ENCODE peak calls at places on chromosomes 3 and 15, in ten cellular contexts. U, C, G, Y, I, E, W, N, L and B are unnamed samples.

GRCh38 chr3:192935441-192935840 is 17.8 kb upstream of the MB21D2 start:
- DNase-seq in U (no peak), C (no peak), G (no peak), Y (no peak), I (no peak), E (no peak), W (no peak), N (peak), L (no peak), B (no peak)

GRCh38 chr3:29889230-29889629 is 608.4 kb downstream of the RBMS3 start:
- DNase-seq in U (no peak), C (no peak), G (no peak), Y (no peak), I (no peak), E (no peak), W (no peak), N (peak), L (no peak), B (peak)

GRCh38 chr3:106423321-106424225 is 554.8 kb upstream of the CBLB start:
- DNase-seq in U (no peak), C (no peak), G (no peak), Y (no peak), I (no peak), E (no peak), W (no peak), N (peak), L (peak), B (peak)

GRCh38 chr3:140170612-140171011 is 235.6 kb downstream of the CLSTN2 start:
- DNase-seq in U (no peak), C (peak), G (no peak), Y (no peak), I (no peak), E (no peak), W (no peak), N (no peak), L (peak), B (no peak)

GRCh38 chr3:113660901-113661300 is 35.5 kb downstream of the USF3 start:
- DNase-seq in U (no peak), C (no peak), G (no peak), Y (no peak), I (no peak), E (no peak), W (no peak), N (peak), L (no peak), B (no peak)

GRCh38 chr3:116610124-116610523 is 99.5 kb upstream of the TUSC7 start:
- DNase-seq in U (no peak), C (no peak), G (no peak), Y (no peak), I (no peak), E (no peak), W (no peak), N (no peak), L (no peak), B (no peak)

GRCh38 chr3:194277547-194278091 is 73.5 kb downstream of the CPN2 start:
- DNase-seq in U (no peak), C (no peak), G (no peak), Y (peak), I (no peak), E (no peak), W (no peak), N (peak), L (no peak), B (peak)

GRCh38 chr3:97232635-97233034 is 418.2 kb downstream of the EPHA6 start:
- DNase-seq in U (no peak), C (no peak), G (no peak), Y (peak), I (no peak), E (no peak), W (peak), N (no peak), L (no peak), B (peak)

GRCh38 chr3:160675566-160676124 is 1.3 kb upstream of the ARL14 start:
- DNase-seq in U (no peak), C (no peak), G (no peak), Y (no peak), I (no peak), E (no peak), W (peak), N (no peak), L (no peak), B (peak)

GRCh38 chr3:67901681-67902080 is 247.3 kb upstream of the SUCLG2 start:
- DNase-seq in U (no peak), C (no peak), G (no peak), Y (peak), I (no peak), E (no peak), W (peak), N (no peak), L (no peak), B (no peak)

GRCh38 chr3:48414376-48415250 is 15.3 kb downstream of the PLXNB1 start:
- DNase-seq in U (no peak), C (no peak), G (no peak), Y (no peak), I (peak), E (no peak), W (no peak), N (no peak), L (no peak), B (no peak)

GRCh38 chr3:48416546-48416945 is 13.3 kb downstream of the PLXNB1 start:
- DNase-seq in U (no peak), C (no peak), G (no peak), Y (no peak), I (no peak), E (no peak), W (no peak), N (no peak), L (no peak), B (no peak)

GRCh38 chr3:48416091-48416505 is 13.8 kb downstream of the PLXNB1 start:
- DNase-seq in U (no peak), C (no peak), G (no peak), Y (no peak), I (no peak), E (no peak), W (no peak), N (no peak), L (no peak), B (no peak)

GRCh38 chr3:48413611-48414010 is 16.3 kb downstream of the PLXNB1 start:
- DNase-seq in U (no peak), C (no peak), G (no peak), Y (no peak), I (peak), E (no peak), W (no peak), N (no peak), L (no peak), B (no peak)

DNA sequence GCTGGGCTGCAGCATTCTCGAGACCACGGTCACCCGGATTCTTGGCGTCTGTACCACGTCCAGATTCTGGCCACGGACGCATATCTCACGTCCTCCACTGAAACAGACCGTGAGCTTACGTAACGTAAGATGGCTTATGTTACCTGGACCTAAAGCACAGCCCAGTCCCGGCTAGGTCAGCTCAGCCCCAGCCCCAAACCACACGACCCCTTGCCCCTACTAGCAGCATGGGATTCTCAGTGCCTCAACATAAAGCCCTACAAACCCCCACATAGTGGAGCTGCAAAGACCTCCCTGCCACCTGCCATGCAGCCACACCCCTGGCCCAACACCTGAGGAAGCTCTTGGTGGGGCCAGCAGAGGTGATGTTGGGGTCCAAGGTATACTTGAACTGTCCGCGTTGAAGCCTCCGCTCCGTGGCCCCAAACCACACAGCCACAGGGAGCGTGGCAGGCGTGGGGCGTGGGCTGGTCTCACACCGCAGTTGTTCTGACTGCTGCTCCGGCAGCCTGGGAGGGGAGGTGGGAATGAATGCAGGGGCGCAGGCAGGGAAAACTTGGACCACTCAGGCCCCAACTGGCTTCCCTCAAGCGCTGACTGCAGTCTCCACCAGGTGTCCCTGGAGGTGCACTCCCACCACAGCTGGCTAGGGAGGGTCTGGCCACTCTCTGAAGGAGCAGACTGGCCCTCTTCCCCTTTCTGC is 14.5 kb downstream of the PLXNB1 start:
- DNase-seq in U (no peak), C (no peak), G (no peak), Y (no peak), I (peak), E (no peak), W (no peak), N (no peak), L (no peak), B (no peak)
- TF ChIP-seq CTCF in U (no peak), C (no peak), G (no peak), Y (no peak), I (no peak), E (no peak), W (peak), N (no peak), L (no peak), B (no peak)

DNA sequence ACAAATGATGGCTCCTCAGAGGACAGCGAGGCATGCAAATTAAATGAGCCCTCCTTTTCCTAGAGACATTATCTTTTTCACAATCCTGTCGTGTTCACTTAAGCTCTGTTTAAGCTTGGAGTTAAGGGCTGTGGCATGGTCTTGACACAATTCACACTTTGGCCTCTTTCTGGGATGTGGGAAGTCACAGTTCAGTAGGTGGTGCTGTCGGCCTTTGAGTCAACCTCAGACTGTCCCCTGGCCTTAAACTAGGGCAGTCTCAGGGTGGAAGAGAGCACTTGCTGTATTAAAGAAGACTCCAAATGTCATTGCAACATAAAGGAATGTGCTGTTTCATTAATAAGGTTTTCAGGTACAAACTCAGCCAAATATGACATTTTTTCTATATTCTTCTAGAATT is 351.0 kb downstream of the MCTP2 start:
- DNase-seq in U (peak), C (peak), G (no peak), Y (peak), I (peak), E (no peak), W (peak), N (no peak), L (peak), B (peak)
- TF ChIP-seq CTCF in U (no peak), C (peak), G (no peak), Y (peak), I (no peak), E (peak), W (peak), N (no peak), L (peak), B (peak)

GRCh38 chr3:13808576-13808975 is 71.3 kb downstream of the WNT7A start:
- DNase-seq in U (no peak), C (no peak), G (no peak), Y (no peak), I (no peak), E (no peak), W (no peak), N (no peak), L (no peak), B (no peak)
- TF ChIP-seq CTCF in U (no peak), C (no peak), G (no peak), Y (no peak), I (no peak), E (no peak), W (no peak), N (no peak), L (no peak), B (no peak)

GRCh38 chr3:176141837-176142236 is 1055.4 kb downstream of the TBL1XR1 start:
- DNase-seq in U (no peak), C (no peak), G (no peak), Y (no peak), I (no peak), E (no peak), W (no peak), N (no peak), L (no peak), B (no peak)
- TF ChIP-seq CTCF in U (no peak), C (no peak), G (no peak), Y (no peak), I (no peak), E (no peak), W (no peak), N (no peak), L (no peak), B (no peak)

GRCh38 chr3:18872466-18872865 is 275.8 kb upstream of the KCNH8 start:
- DNase-seq in U (no peak), C (no peak), G (no peak), Y (no peak), I (no peak), E (no peak), W (peak), N (no peak), L (no peak), B (no peak)
- TF ChIP-seq CTCF in U (no peak), C (no peak), G (no peak), Y (no peak), I (no peak), E (no peak), W (peak), N (no peak), L (no peak), B (no peak)

DNA sequence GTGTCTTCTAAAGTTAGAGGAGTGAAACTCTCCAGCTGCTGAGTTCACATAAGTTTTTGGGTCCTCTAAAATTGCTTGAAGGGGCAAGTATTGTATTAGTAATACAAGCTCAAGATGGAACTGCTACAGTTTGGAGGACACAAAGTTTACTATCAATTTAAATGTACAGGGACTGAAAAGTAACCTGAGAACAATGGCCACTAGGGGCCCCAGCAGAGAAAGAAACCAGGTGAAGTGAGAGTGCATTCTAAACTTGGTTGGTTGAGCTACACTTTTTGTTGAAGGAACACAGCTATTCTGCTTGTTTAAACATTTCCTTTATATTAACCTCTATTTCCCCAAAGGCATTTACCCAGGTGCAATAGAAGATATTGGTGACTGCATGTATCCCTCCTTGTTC is 755.5 kb downstream of the GBE1 start:
- DNase-seq in U (no peak), C (no peak), G (no peak), Y (no peak), I (no peak), E (no peak), W (peak), N (no peak), L (no peak), B (no peak)
- TF ChIP-seq CTCF in U (peak), C (no peak), G (no peak), Y (peak), I (no peak), E (no peak), W (peak), N (no peak), L (no peak), B (no peak)

GRCh38 chr3:188060436-188060835 is 93.5 kb upstream of the LPP start:
- DNase-seq in U (no peak), C (no peak), G (no peak), Y (no peak), I (no peak), E (no peak), W (no peak), N (no peak), L (no peak), B (no peak)

GRCh38 chr3:188059346-188059745 is 94.6 kb upstream of the LPP start:
- DNase-seq in U (no peak), C (no peak), G (no peak), Y (no peak), I (no peak), E (no peak), W (no peak), N (no peak), L (no peak), B (no peak)

GRCh38 chr3:188064831-188065493 is 89.0 kb upstream of the LPP start:
- DNase-seq in U (no peak), C (no peak), G (no peak), Y (no peak), I (no peak), E (no peak), W (no peak), N (no peak), L (no peak), B (no peak)

GRCh38 chr3:188058569-188059184 is 95.3 kb upstream of the LPP start:
- DNase-seq in U (no peak), C (no peak), G (no peak), Y (no peak), I (no peak), E (no peak), W (no peak), N (no peak), L (no peak), B (no peak)

GRCh38 chr3:188061133-188061532 is 92.8 kb upstream of the LPP start:
- DNase-seq in U (no peak), C (no peak), G (no peak), Y (peak), I (no peak), E (peak), W (peak), N (peak), L (peak), B (peak)
- TF ChIP-seq CTCF in U (no peak), C (no peak), G (no peak), Y (no peak), I (no peak), E (no peak), W (peak), N (no peak), L (no peak), B (no peak)

GRCh38 chr3:159616234-159616825 is 372.3 kb upstream of the IL12A start:
- DNase-seq in U (peak), C (no peak), G (no peak), Y (peak), I (peak), E (no peak), W (peak), N (peak), L (no peak), B (peak)
- TF ChIP-seq CTCF in U (peak), C (no peak), G (no peak), Y (peak), I (peak), E (no peak), W (peak), N (peak), L (no peak), B (peak)

GRCh38 chr3:126134219-126134975 is 46.0 kb downstream of the ALDH1L1 start:
- DNase-seq in U (peak), C (peak), G (peak), Y (peak), I (peak), E (peak), W (peak), N (peak), L (peak), B (peak)

GRCh38 chr3:126131881-126132750 is 48.2 kb upstream of the SLC41A3 start:
- DNase-seq in U (no peak), C (no peak), G (peak), Y (no peak), I (peak), E (no peak), W (no peak), N (no peak), L (no peak), B (no peak)

GRCh38 chr3:126130981-126131750 is 47.2 kb upstream of the SLC41A3 start:
- DNase-seq in U (no peak), C (no peak), G (peak), Y (no peak), I (peak), E (no peak), W (no peak), N (no peak), L (no peak), B (no peak)

GRCh38 chr3:126133606-126134005 is 46.8 kb downstream of the ALDH1L1 start:
- DNase-seq in U (no peak), C (no peak), G (peak), Y (no peak), I (no peak), E (no peak), W (no peak), N (no peak), L (no peak), B (no peak)

GRCh38 chr3:126132751-126133511 is 47.5 kb downstream of the ALDH1L1 start:
- DNase-seq in U (no peak), C (no peak), G (peak), Y (no peak), I (no peak), E (no peak), W (peak), N (no peak), L (no peak), B (no peak)
- TF ChIP-seq CTCF in U (peak), C (peak), G (no peak), Y (peak), I (peak), E (no peak), W (peak), N (peak), L (no peak), B (no peak)